ENCODE peak calls at places on chromosomes 12 and 14, in five cellular contexts. J is keratinocyte, S is ovary, L is esophagus muscularis mucosa, F is kidney. M is an unnamed sample. For H3K4me1, the result is how much of the 10 kb centered on the place peaks cover.

GRCh38 chr12:14984036-14984435 is 11.2 kb downstream of the PDE6H start:
- DNase-seq in J (no peak), S (no peak), L (no peak), F (no peak), M (no peak)

GRCh38 chr12:79512068-79512467 is 178.7 kb downstream of the PAWR start:
- DNase-seq in J (no peak), S (no peak), L (no peak), F (no peak), M (no peak)

GRCh38 chr14:40989260-40989659 is 617.4 kb upstream of the LRFN5 start:
- DNase-seq in J (no peak), S (no peak), L (no peak), F (no peak), M (no peak)

GRCh38 chr14:103284574-103285467 is 49.2 kb upstream of the EIF5 start:
- DNase-seq in J (no peak), S (no peak), L (no peak), F (no peak), M (no peak)

GRCh38 chr12:31868980-31869379 is 90.2 kb upstream of the RESF1 start:
- DNase-seq in J (peak), S (peak), L (no peak), F (no peak), M (no peak)

GRCh38 chr12:22255097-22255496 is 79.4 kb downstream of the ST8SIA1 start:
- DNase-seq in J (peak), S (no peak), L (no peak), F (no peak), M (no peak)

GRCh38 chr12:95286713-95287112 is 69.1 kb downstream of the VEZT start:
- DNase-seq in J (no peak), S (no peak), L (no peak), F (no peak), M (no peak)

GRCh38 chr12:65685514-65685913 is 138.8 kb upstream of the HMGA2 start:
- DNase-seq in J (no peak), S (no peak), L (no peak), F (no peak), M (no peak)

DNA sequence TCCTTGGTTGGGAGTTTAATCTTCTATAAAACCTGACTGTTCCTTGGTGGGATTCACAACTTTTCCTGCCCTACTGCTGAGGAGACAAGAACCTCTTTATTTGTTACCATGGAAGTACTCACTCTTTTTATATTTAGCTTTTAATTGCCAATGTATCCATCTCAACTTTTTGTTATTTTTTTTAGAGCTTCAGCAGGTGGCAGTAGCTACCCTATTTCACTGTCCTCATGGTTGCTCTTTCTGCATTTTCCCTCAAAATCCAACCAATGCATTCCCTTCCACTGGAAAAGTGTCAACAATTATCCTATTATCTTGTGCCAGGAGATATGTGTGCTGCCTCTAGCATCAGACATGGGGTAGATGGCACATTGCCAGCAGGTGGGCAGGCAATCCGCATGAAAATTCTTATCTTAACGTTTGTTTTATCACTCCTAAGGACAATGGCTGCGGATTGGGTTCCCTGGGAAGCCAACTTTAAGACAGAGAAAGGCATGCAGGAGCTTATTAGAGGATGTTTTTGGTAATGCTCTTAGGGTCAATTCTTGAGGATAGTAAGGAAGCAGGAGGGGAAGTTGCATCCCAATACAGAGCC is 406.4 kb downstream of the SNAPC1 start:
- DNase-seq in J (no peak), S (no peak), L (no peak), F (no peak), M (no peak)
- TF ChIP-seq CTCF in J (no peak), S (no peak), L (no peak), F (no peak), M (no peak)

GRCh38 chr14:22847661-22848341 is 11.4 kb downstream of the MMP14 start:
- DNase-seq in J (no peak), S (no peak), L (no peak), F (no peak), M (peak)

GRCh38 chr14:22846811-22847307 is 10.5 kb downstream of the MMP14 start:
- DNase-seq in J (no peak), S (no peak), L (no peak), F (no peak), M (peak)

GRCh38 chr14:22850944-22851790 is 14.8 kb downstream of the MMP14 start:
- DNase-seq in J (peak), S (peak), L (peak), F (peak), M (peak)

GRCh38 chr14:22848391-22849164 is 12.2 kb downstream of the MMP14 start:
- DNase-seq in J (no peak), S (peak), L (peak), F (peak), M (peak)

GRCh38 chr14:22849212-22849819 is 12.9 kb downstream of the MMP14 start:
- DNase-seq in J (no peak), S (peak), L (no peak), F (peak), M (peak)
- H3K4me1 ChIP-seq in J (half or more), S (under half), L (half or more), F (under half), M (half or more)

GRCh38 chr12:112418596-112419268 is at the start of gene PTPN11:
- DNase-seq in J (no peak), S (peak), L (peak), F (peak), M (peak)
- TF ChIP-seq CTCF in J (peak), S (no peak), L (peak), F (peak), M (peak)

GRCh38 chr14:68784995-68785816 is 7.7 kb downstream of the ZFP36L1 start:
- DNase-seq in J (no peak), S (no peak), L (peak), F (no peak), M (no peak)

GRCh38 chr14:68782091-68782981 is 10.5 kb downstream of the ZFP36L1 start:
- DNase-seq in J (no peak), S (peak), L (peak), F (no peak), M (no peak)

GRCh38 chr14:68781161-68782021 is 11.5 kb downstream of the ZFP36L1 start:
- DNase-seq in J (no peak), S (peak), L (no peak), F (no peak), M (no peak)

GRCh38 chr14:68784298-68784910 is 8.5 kb downstream of the ZFP36L1 start:
- DNase-seq in J (no peak), S (peak), L (peak), F (peak), M (no peak)

DNA sequence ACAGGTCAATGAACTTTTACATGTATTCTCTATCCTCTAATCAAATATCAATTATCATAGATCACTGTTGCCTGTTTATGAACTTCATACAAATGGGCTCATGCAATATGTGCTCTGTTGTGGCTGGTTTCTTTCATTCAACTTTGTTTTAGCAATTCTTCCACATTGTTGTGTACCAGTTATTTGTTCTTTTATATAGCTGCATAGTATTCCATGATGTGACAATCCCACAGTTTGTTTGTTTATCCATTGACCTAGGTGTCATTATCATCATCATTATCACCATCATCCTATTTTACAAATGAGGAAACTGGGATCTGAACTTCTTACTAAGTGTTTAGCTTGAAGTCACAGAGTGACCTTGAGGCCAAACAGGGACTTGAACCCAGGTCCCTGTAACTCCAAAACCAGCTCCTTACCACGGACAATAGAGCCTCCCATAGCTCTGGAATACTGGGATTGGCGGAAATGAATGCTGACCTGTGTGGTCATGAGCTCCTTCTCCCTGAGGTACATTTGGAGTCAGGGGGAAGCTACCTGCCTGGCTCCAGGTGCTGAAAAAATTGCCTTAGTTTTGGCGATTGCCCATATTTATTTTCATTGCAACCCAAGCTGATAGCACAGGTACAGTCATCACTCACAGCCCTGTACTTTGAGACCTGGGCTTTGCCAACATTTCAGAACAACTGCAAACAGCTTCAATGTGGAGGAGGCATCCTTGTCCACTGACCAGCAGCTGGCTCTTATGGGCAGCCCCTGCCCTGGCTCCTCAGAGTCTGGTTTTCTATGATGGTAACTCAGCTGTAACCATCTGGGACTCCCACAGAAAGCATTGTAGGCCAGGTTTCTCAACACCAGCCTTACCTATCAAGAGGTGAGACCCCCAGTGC is 9.2 kb downstream of the ZFP36L1 start:
- DNase-seq in J (no peak), S (no peak), L (peak), F (no peak), M (no peak)
- H3K4me1 ChIP-seq in J (under half), S (under half), L (under half), F (half or more), M (half or more)

DNA sequence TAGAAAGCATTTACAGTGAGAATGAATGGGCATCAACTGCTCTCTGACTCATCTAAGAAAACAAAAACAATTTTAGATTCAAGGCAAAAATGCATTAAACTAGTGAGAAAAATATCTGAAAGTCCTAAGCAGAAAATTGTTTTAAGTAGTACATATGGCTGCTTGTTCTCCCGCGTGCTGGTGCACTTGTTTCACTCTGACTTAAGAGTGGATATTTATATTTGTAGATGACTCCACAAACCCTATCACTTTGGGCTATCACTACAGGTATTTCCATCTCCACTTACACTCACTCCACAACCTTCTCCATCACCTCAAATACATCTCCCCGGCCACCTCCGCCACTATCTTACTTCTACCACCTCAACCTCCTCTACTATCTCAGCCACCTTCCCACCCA is 253.9 kb upstream of the EGLN3 start:
- DNase-seq in J (no peak), S (no peak), L (no peak), F (no peak), M (no peak)
- TF ChIP-seq CTCF in J (no peak), S (no peak), L (no peak), F (no peak), M (no peak)

GRCh38 chr14:100862793-100863192 is 36.9 kb downstream of the MEG3 start:
- DNase-seq in J (no peak), S (no peak), L (no peak), F (no peak), M (no peak)

GRCh38 chr14:100862277-100862676 is 36.4 kb downstream of the MEG3 start:
- DNase-seq in J (no peak), S (no peak), L (no peak), F (peak), M (peak)

GRCh38 chr14:100861188-100861936 is 35.4 kb downstream of the MEG3 start:
- DNase-seq in J (no peak), S (no peak), L (no peak), F (peak), M (peak)

GRCh38 chr14:100860556-100861187 is 34.8 kb downstream of the MEG3 start:
- DNase-seq in J (no peak), S (no peak), L (no peak), F (peak), M (peak)

DNA sequence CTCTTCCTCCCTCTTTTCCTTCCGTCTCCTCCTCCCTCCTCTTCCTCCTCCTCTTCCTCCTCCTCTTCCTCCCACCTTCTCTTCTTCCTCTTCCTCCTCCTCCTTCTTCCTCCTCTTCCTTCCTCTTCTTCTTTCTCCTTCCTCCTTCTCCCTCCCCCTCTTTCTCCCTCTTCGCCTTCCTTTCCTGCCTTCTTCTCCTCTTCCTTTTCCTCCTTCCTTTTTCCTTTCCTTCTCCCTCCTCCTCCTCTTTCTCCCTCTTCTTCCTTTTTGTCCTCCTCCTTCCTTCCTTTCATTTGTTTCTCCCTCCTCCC is 36.0 kb downstream of the MEG3 start:
- DNase-seq in J (no peak), S (no peak), L (no peak), F (no peak), M (no peak)
- H3K4me1 ChIP-seq in J (under half), S (under half), L (under half), F (under half), M (under half)

GRCh38 chr14:39433452-39433813 is 1.2 kb upstream of the FBXO33 start:
- DNase-seq in J (no peak), S (no peak), L (no peak), F (no peak), M (no peak)

GRCh38 chr14:39431416-39432178 is 636 bp downstream of the FBXO33 start:
- DNase-seq in J (no peak), S (peak), L (no peak), F (peak), M (peak)

GRCh38 chr14:39432179-39432618 is at the start of gene FBXO33:
- DNase-seq in J (peak), S (peak), L (peak), F (peak), M (peak)

GRCh38 chr14:39434401-39434800 is 2.2 kb upstream of the FBXO33 start:
- DNase-seq in J (no peak), S (no peak), L (no peak), F (no peak), M (no peak)

DNA sequence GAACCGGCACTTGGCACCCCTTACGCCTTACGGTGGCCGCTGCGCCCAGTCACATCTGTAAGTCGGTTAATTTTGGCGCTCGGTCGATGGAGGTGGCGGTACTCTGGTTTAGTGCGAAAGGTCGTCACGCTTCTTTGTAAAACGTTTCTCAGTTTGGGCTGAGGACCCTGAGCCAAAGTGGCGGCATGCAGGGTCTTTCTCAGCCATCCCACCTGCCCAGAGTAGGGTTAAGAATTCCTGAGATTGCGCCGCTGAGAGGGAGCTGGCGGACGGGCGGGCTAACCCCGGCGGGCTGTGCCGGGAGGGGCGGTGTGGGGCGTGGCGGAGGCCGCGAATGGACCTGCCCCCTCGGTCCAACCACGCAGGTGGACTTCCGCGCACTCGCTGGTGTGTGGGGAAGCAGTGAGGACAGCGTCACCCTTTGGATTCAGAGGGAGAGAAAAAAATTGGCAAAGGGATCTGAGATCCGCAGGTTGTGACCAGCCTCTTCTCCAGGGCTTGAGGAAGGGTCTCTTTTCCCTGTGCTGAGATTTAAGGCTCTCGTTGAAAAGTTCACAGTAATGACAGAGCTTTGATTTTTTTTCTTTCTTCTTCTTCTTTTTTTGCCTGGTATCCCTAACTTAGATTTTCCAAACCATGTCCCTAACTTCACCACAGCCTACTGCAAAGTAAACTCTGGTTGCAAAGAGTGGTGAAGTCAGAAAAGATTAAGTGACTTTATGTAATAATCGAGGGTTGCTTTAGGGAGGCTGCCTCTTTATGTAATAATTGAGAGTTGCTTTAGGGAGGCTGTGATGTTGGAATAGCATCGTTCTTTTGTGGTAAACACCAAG is 602 bp upstream of the FBXO33 start:
- DNase-seq in J (no peak), S (peak), L (peak), F (peak), M (peak)
- TF ChIP-seq CTCF in J (peak), S (peak), L (peak), F (no peak), M (peak)

DNA sequence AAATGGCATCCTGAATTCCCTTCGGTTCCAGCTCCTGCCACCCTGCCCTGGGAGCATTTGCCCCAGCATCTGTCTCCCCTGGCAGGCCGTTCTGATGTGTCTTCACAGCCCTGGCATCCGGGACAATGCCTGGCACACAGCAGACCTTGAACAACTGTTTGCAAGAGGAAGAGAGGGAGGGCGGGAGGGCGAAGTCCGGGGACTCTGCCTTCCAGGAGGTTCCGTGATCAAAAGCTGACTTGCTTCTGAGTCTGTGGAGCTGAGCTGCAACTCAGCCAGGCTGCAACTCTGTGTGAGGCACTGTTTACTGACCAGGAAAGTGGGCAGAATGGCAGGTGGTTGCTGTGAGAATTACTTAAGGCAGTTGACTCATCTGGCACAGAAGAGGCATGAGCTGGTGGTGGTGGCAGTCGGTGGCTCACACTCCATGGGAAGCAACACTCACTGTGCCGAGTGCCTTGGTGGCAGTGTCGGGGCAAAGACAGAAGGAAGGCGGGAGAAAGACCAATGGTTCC is 61.1 kb upstream of the DLK1 start:
- DNase-seq in J (peak), S (no peak), L (no peak), F (peak), M (no peak)
- H3K4me1 ChIP-seq in J (under half), S (under half), L (under half), F (under half), M (under half)

DNA sequence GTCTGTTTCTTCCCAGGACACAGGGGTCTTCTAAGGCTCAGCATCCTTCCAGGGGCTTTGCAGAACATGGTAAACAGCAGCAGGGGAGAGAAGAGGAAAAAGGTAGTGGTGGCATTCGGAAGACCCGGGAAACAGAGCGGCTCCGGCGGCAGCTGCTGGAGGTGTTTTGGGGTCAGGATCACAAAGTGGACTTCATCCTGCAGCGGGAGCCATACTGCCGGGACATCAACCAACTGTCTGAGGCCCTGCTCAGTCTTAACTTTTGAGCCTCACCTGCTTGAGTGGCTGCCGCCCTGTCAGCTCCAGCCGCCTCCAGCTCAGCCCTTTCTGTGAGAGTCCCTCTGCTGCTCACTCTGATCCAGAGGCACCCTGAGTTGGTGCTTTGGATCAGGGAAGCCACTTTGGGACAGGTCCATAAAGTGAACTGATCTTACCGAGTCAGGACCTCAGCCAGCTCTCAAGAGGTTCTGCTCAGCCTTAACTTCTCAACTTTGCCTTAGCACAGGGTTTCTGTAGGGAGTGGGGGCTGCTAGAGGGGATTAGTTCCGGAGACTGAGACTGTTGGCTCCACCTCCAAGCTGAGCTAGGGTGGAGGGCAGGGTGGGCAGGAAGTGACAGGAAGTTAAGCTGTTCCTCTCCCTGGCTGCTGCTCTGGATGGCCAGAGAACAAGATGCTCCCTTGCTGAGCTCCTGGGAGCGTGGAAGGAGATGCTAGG is 5.4 kb downstream of the SDR39U1 start:
- DNase-seq in J (no peak), S (peak), L (peak), F (no peak), M (no peak)
- TF ChIP-seq CTCF in J (no peak), S (no peak), L (no peak), F (no peak), M (no peak)

GRCh38 chr12:62924084-62924483 is 10.9 kb downstream of the PPM1H start:
- DNase-seq in J (no peak), S (no peak), L (peak), F (no peak), M (no peak)
- H3K4me1 ChIP-seq in J (under half), S (under half), L (under half), F (under half), M (under half)

M was measured in lower lobe of right lung.